ENCODE peak calls at places on chromosomes 11 and 22, in ten cellular contexts. One of them, this sample, is unnamed.

GRCh38 chr11:113475160-113475761 is at the start of gene DRD2:
- DNase-seq in iris pigment epithelial cell: no peak
- DNase-seq in stomach: no peak
- DNase-seq in body of pancreas: no peak
- DNase-seq in T-helper 22 cell: no peak
- DNase-seq in nephron progenitor cell: peak; percentile 73
- DNase-seq in HCEC 1CT: no peak
- DNase-seq in EH: no peak
- DNase-seq in activated naive CD8-positive, alpha-beta T cell treated with anti-CD3 and anti-CD28 coated beads, Interleukin-2, amount 50 U/mL, for 24 hours: no peak
- DNase-seq in DMS79 treated with DMSO at 0.1 percent for 48 hours: peak; percentile 22
- DNase-seq in this sample: peak; percentile 27

GRCh38 chr11:40732107-40732506 is 727.3 kb downstream of the LRRC4C start:
- DNase-seq in EH: no peak
- DNase-seq in T-helper 22 cell: no peak
- DNase-seq in DMS79 treated with DMSO at 0.1 percent for 48 hours: no peak
- DNase-seq in nephron progenitor cell: no peak
- DNase-seq in stomach: no peak
- DNase-seq in HCEC 1CT: no peak
- DNase-seq in activated naive CD8-positive, alpha-beta T cell treated with anti-CD3 and anti-CD28 coated beads, Interleukin-2, amount 50 U/mL, for 24 hours: no peak
- DNase-seq in iris pigment epithelial cell: no peak
- DNase-seq in body of pancreas: no peak
- DNase-seq in this sample: no peak

GRCh38 chr11:57325735-57326048 is 940 bp upstream of the TNKS1BP1 start:
- DNase-seq in DMS79 treated with DMSO at 0.1 percent for 48 hours: no peak
- DNase-seq in body of pancreas: peak; percentile 70
- DNase-seq in nephron progenitor cell: no peak
- DNase-seq in HCEC 1CT: no peak
- DNase-seq in stomach: peak; percentile 80
- DNase-seq in iris pigment epithelial cell: no peak
- DNase-seq in T-helper 22 cell: no peak
- DNase-seq in EH: no peak
- DNase-seq in activated naive CD8-positive, alpha-beta T cell treated with anti-CD3 and anti-CD28 coated beads, Interleukin-2, amount 50 U/mL, for 24 hours: no peak
- DNase-seq in this sample: no peak

GRCh38 chr11:110200836-110201235 is 95.6 kb downstream of the RDX start:
- DNase-seq in DMS79 treated with DMSO at 0.1 percent for 48 hours: no peak
- DNase-seq in stomach: no peak
- DNase-seq in nephron progenitor cell: no peak
- DNase-seq in T-helper 22 cell: no peak
- DNase-seq in iris pigment epithelial cell: no peak
- DNase-seq in EH: no peak
- DNase-seq in HCEC 1CT: no peak
- DNase-seq in body of pancreas: no peak
- DNase-seq in activated naive CD8-positive, alpha-beta T cell treated with anti-CD3 and anti-CD28 coated beads, Interleukin-2, amount 50 U/mL, for 24 hours: no peak
- DNase-seq in this sample: no peak

GRCh38 chr22:41587347-41587723 is 2.3 kb downstream of the PMM1 start:
- DNase-seq in DMS79 treated with DMSO at 0.1 percent for 48 hours: no peak
- DNase-seq in body of pancreas: no peak
- DNase-seq in HCEC 1CT: no peak
- DNase-seq in T-helper 22 cell: no peak
- DNase-seq in nephron progenitor cell: no peak
- DNase-seq in activated naive CD8-positive, alpha-beta T cell treated with anti-CD3 and anti-CD28 coated beads, Interleukin-2, amount 50 U/mL, for 24 hours: no peak
- DNase-seq in stomach: no peak
- DNase-seq in iris pigment epithelial cell: no peak
- DNase-seq in EH: no peak
- DNase-seq in this sample: no peak

GRCh38 chr22:30717331-30717921 is 22.8 kb downstream of the OSBP2 start:
- DNase-seq in EH: peak; percentile 91
- DNase-seq in HCEC 1CT: peak; percentile 84
- DNase-seq in activated naive CD8-positive, alpha-beta T cell treated with anti-CD3 and anti-CD28 coated beads, Interleukin-2, amount 50 U/mL, for 24 hours: no peak
- DNase-seq in body of pancreas: no peak
- DNase-seq in stomach: no peak
- DNase-seq in nephron progenitor cell: no peak
- DNase-seq in T-helper 22 cell: no peak
- DNase-seq in iris pigment epithelial cell: peak; percentile 54
- DNase-seq in DMS79 treated with DMSO at 0.1 percent for 48 hours: no peak
- DNase-seq in this sample: peak; percentile 26

GRCh38 chr11:125941606-125942275 is 4.1 kb upstream of the VSIG10L2 start:
- DNase-seq in HCEC 1CT: no peak
- DNase-seq in stomach: peak; percentile 70
- DNase-seq in iris pigment epithelial cell: peak; percentile 32
- DNase-seq in activated naive CD8-positive, alpha-beta T cell treated with anti-CD3 and anti-CD28 coated beads, Interleukin-2, amount 50 U/mL, for 24 hours: peak; percentile 61
- DNase-seq in DMS79 treated with DMSO at 0.1 percent for 48 hours: peak; percentile 97
- DNase-seq in EH: peak; percentile 18
- DNase-seq in nephron progenitor cell: peak; percentile 73
- DNase-seq in body of pancreas: peak; percentile 69
- DNase-seq in T-helper 22 cell: no peak
- DNase-seq in this sample: peak; percentile 48

GRCh38 chr22:37008365-37008764 is 10.9 kb downstream of the TST start:
- DNase-seq in nephron progenitor cell: no peak
- DNase-seq in iris pigment epithelial cell: no peak
- DNase-seq in EH: no peak
- DNase-seq in HCEC 1CT: no peak
- DNase-seq in stomach: no peak
- DNase-seq in activated naive CD8-positive, alpha-beta T cell treated with anti-CD3 and anti-CD28 coated beads, Interleukin-2, amount 50 U/mL, for 24 hours: no peak
- DNase-seq in T-helper 22 cell: no peak
- DNase-seq in body of pancreas: no peak
- DNase-seq in DMS79 treated with DMSO at 0.1 percent for 48 hours: no peak
- DNase-seq in this sample: no peak

GRCh38 chr11:26704249-26704648 is 17.6 kb downstream of the SLC5A12 start:
- DNase-seq in T-helper 22 cell: no peak
- DNase-seq in stomach: no peak
- DNase-seq in iris pigment epithelial cell: peak; percentile 41
- DNase-seq in DMS79 treated with DMSO at 0.1 percent for 48 hours: no peak
- DNase-seq in EH: no peak
- DNase-seq in nephron progenitor cell: no peak
- DNase-seq in activated naive CD8-positive, alpha-beta T cell treated with anti-CD3 and anti-CD28 coated beads, Interleukin-2, amount 50 U/mL, for 24 hours: no peak
- DNase-seq in body of pancreas: no peak
- DNase-seq in HCEC 1CT: no peak
- DNase-seq in this sample: peak; percentile 10

GRCh38 chr22:22030493-22031182 is 48.1 kb upstream of the TOP3B start:
- DNase-seq in iris pigment epithelial cell: peak; percentile 27
- DNase-seq in nephron progenitor cell: peak; percentile 36
- DNase-seq in stomach: no peak
- DNase-seq in EH: peak; percentile 13
- DNase-seq in body of pancreas: no peak
- DNase-seq in activated naive CD8-positive, alpha-beta T cell treated with anti-CD3 and anti-CD28 coated beads, Interleukin-2, amount 50 U/mL, for 24 hours: no peak
- DNase-seq in DMS79 treated with DMSO at 0.1 percent for 48 hours: no peak
- DNase-seq in T-helper 22 cell: no peak
- DNase-seq in HCEC 1CT: no peak
- DNase-seq in this sample: peak; percentile 30

GRCh38 chr11:48384670-48385069 is 18.4 kb upstream of the OR4C5 start:
- DNase-seq in HCEC 1CT: no peak
- DNase-seq in DMS79 treated with DMSO at 0.1 percent for 48 hours: no peak
- DNase-seq in activated naive CD8-positive, alpha-beta T cell treated with anti-CD3 and anti-CD28 coated beads, Interleukin-2, amount 50 U/mL, for 24 hours: peak; percentile 1
- DNase-seq in nephron progenitor cell: no peak
- DNase-seq in stomach: no peak
- DNase-seq in T-helper 22 cell: no peak
- DNase-seq in body of pancreas: no peak
- DNase-seq in iris pigment epithelial cell: no peak
- DNase-seq in EH: no peak
- DNase-seq in this sample: no peak